ENCODE peak calls at places on chromosomes 16 and 17, in nine cellular contexts. D, S, M, C, K, J, Z, T and U are unnamed samples.
A peak's percentile ranks its signal among the peaks of the same experiment; 100 is the strongest.

GRCh38 chr17:39212200-39212810 is 12.2 kb downstream of the RPL19 start:
- DNase-seq in D (no peak), S (no peak), M (peak; percentile 47), C (no peak), K (no peak), J (no peak), Z (no peak), T (no peak), U (no peak)

GRCh38 chr16:57799619-57800212 is 2.6 kb downstream of the KIFC3 start:
- DNase-seq in D (no peak), S (no peak), M (no peak), C (peak; percentile 39), K (no peak), J (no peak), Z (no peak), T (no peak), U (no peak)

GRCh38 chr17:80123791-80124190 is 22.4 kb downstream of the GAA start:
- DNase-seq in D (no peak), S (no peak), M (no peak), C (peak; percentile 8), K (no peak), J (peak; percentile 75), Z (no peak), T (no peak), U (no peak)

GRCh38 chr16:51524555-51525373 is 373.7 kb upstream of the SALL1 start:
- DNase-seq in D (no peak), S (no peak), M (peak; percentile 71), C (no peak), K (peak; percentile 26), J (peak; percentile 75), Z (no peak), T (no peak), U (no peak)

GRCh38 chr17:64685705-64686104 is 23.6 kb upstream of the SMURF2 start:
- DNase-seq in D (no peak), S (no peak), M (no peak), C (no peak), K (no peak), J (no peak), Z (no peak), T (no peak), U (no peak)

GRCh38 chr17:38324141-38324540 is 19.6 kb downstream of the GPR179 start:
- DNase-seq in D (no peak), S (no peak), M (peak; percentile 26), C (no peak), K (no peak), J (no peak), Z (no peak), T (no peak), U (peak; percentile 23)

GRCh38 chr17:52648995-52649394 is 490.5 kb upstream of the CA10 start:
- DNase-seq in D (no peak), S (no peak), M (no peak), C (no peak), K (no peak), J (no peak), Z (no peak), T (no peak), U (peak; percentile 25)

GRCh38 chr17:83147285-83147684 is 67.9 kb downstream of the METRNL start:
- DNase-seq in D (no peak), S (no peak), M (no peak), C (peak; percentile 82), K (no peak), J (no peak), Z (no peak), T (no peak), U (no peak)

GRCh38 chr17:28188841-28189263 is 130.1 kb upstream of the TMEM97 start:
- DNase-seq in D (no peak), S (no peak), M (no peak), C (no peak), K (no peak), J (peak; percentile 78), Z (no peak), T (no peak), U (no peak)

GRCh38 chr17:27533874-27534815 is 77.9 kb downstream of the KSR1 start:
- DNase-seq in D (peak; percentile 36), S (no peak), M (peak; percentile 88), C (no peak), K (no peak), J (peak; percentile 98), Z (no peak), T (no peak), U (no peak)

GRCh38 chr16:14325921-14326401 is 254.8 kb downstream of the MRTFB start:
- DNase-seq in D (no peak), S (no peak), M (no peak), C (no peak), K (no peak), J (no peak), Z (no peak), T (no peak), U (no peak)